ENCODE peak calls at places on chromosomes 13 and 19, in eight cellular contexts. F is psoas muscle; H is CD4-positive, CD25-positive, alpha-beta regulatory T cell; O is OCI-LY7; G is SK-N-SH; P is GM23248; R is uterus; Z is tibial artery. T is an unnamed sample. For H3K4me1, the result is how much of the 10 kb centered on the place peaks cover.

GRCh38 chr13:112605531-112605990 is 17.6 kb upstream of the TUBGCP3 start:
- DNase-seq in G (no peak), H (no peak), O (no peak), Z (no peak), F (no peak), R (no peak), P (peak), T (no peak)

GRCh38 chr13:31773538-31773937 is 34.2 kb downstream of the RXFP2 start:
- DNase-seq in H (no peak), P (peak), G (no peak), O (no peak), Z (no peak), R (no peak), F (no peak), T (no peak)

GRCh38 chr13:24842533-24843278 is 78.7 kb downstream of the RNF17 start:
- DNase-seq in Z (no peak), F (no peak), R (no peak), O (no peak), P (peak), G (no peak), H (no peak), T (no peak)

GRCh38 chr13:94435604-94436226 is 43.8 kb downstream of the DCT start:
- DNase-seq in Z (no peak), P (peak), O (peak), F (no peak), R (no peak), H (peak), G (peak), T (no peak)

GRCh38 chr13:35475960-35476943 is at the start of gene MAB21L1:
- DNase-seq in H (peak), Z (peak), O (no peak), G (peak), R (no peak), F (peak), P (peak), T (no peak)

GRCh38 chr13:113448885-113449692 is 4.2 kb downstream of the ADPRHL1 start:
- DNase-seq in O (peak), Z (no peak), R (peak), G (no peak), H (peak), F (peak), P (peak), T (peak)

GRCh38 chr13:113203507-113204377 is 4.7 kb downstream of the PCID2 start:
- DNase-seq in F (no peak), H (no peak), O (no peak), P (no peak), Z (no peak), R (no peak), G (no peak), T (no peak)

GRCh38 chr13:99572131-99572530 is 70.9 kb downstream of the TM9SF2 start:
- DNase-seq in R (no peak), F (no peak), H (no peak), O (no peak), G (no peak), Z (no peak), P (peak), T (no peak)

GRCh38 chr13:46106839-46107371 is 2.1 kb upstream of the CPB2 start:
- DNase-seq in H (no peak), F (no peak), O (peak), G (no peak), R (no peak), P (no peak), Z (no peak), T (no peak)

GRCh38 chr19:8580710-8581281 is 3.6 kb upstream of the MYO1F start:
- DNase-seq in P (peak), F (peak), O (peak), R (peak), G (peak), Z (peak), H (peak), T (peak)

GRCh38 chr19:6712231-6712630 is 8.2 kb downstream of the C3 start:
- DNase-seq in P (no peak), R (no peak), Z (no peak), H (no peak), G (no peak), F (no peak), O (no peak), T (no peak)

GRCh38 chr19:39765091-39766076 is 13.3 kb upstream of the LEUTX start:
- DNase-seq in Z (no peak), P (peak), H (peak), O (peak), G (peak), R (peak), F (peak), T (peak)

GRCh38 chr13:52786747-52787146 is 47.1 kb upstream of the CNMD start:
- DNase-seq in R (no peak), H (no peak), Z (no peak), O (no peak), P (no peak), G (no peak), F (no peak), T (no peak)

GRCh38 chr13:113666324-113666660 is 727 bp upstream of the GRK1 start:
- DNase-seq in F (no peak), O (no peak), R (peak), P (no peak), Z (no peak), G (no peak), H (no peak), T (no peak)

GRCh38 chr13:44748439-44748838 is 172.3 kb upstream of the TSC22D1 start:
- DNase-seq in O (no peak), F (no peak), H (no peak), R (no peak), G (no peak), P (no peak), Z (no peak), T (no peak)
- H3K4me1 ChIP-seq in O (under half), F (under half), H (under half), R (under half), G (under half), P (under half), Z (under half), T (under half)

GRCh38 chr19:19900124-19900523 is 622 bp upstream of the ZNF93 start:
- DNase-seq in G (peak), P (peak), H (no peak), F (no peak), R (no peak), O (no peak), Z (no peak), T (no peak)
- H3K4me3 ChIP-seq in G (peak), P (peak), H (peak), F (peak), R (peak), O (peak), Z (peak), T (peak)

GRCh38 chr13:59340581-59340980 is 823.1 kb downstream of the DIAPH3 start:
- DNase-seq in R (no peak), H (no peak), G (no peak), P (no peak), Z (no peak), F (no peak), O (no peak), T (no peak)
- H3K4me1 ChIP-seq in R (under half), H (under half), G (under half), P (under half), Z (under half), F (under half), O (under half), T (under half)

GRCh38 chr19:16180611-16181010 is 4.6 kb upstream of the FAM32A start:
- DNase-seq in F (no peak), O (no peak), P (peak), R (no peak), Z (no peak), G (no peak), H (no peak), T (no peak)

GRCh38 chr19:16185925-16186234 is 670 bp downstream of the FAM32A start:
- DNase-seq in O (peak), R (no peak), Z (no peak), F (no peak), H (peak), G (peak), P (no peak), T (no peak)

GRCh38 chr19:16188521-16188920 is 3.3 kb downstream of the FAM32A start:
- DNase-seq in O (no peak), Z (no peak), P (no peak), G (no peak), F (no peak), H (no peak), R (no peak), T (no peak)

GRCh38 chr19:16185123-16185924 is at the start of gene FAM32A:
- DNase-seq in G (peak), Z (peak), O (peak), P (peak), R (peak), H (peak), F (peak), T (peak)

GRCh38 chr19:16184665-16185122 is 516 bp upstream of the FAM32A start:
- DNase-seq in P (no peak), H (no peak), G (no peak), Z (no peak), F (no peak), R (no peak), O (no peak), T (no peak)
- H3K4me3 ChIP-seq in P (peak), H (peak), G (peak), Z (peak), F (peak), R (peak), O (peak), T (no peak)

GRCh38 chr19:1412323-1412923 is 5.0 kb downstream of the DAZAP1 start:
- DNase-seq in H (no peak), G (no peak), P (no peak), F (no peak), O (no peak), Z (no peak), R (no peak), T (no peak)
- H3K4me1 ChIP-seq in H (half or more), G (under half), P (under half), F (half or more), O (under half), Z (half or more), R (half or more), T (half or more)

GRCh38 chr19:47309608-47310007 is at the start of gene C5AR1:
- DNase-seq in H (no peak), F (no peak), O (no peak), P (no peak), Z (peak), G (no peak), R (no peak), T (peak)
- H3K4me3 ChIP-seq in H (no peak), F (peak), O (no peak), P (no peak), Z (peak), G (no peak), R (no peak), T (no peak)

DNA sequence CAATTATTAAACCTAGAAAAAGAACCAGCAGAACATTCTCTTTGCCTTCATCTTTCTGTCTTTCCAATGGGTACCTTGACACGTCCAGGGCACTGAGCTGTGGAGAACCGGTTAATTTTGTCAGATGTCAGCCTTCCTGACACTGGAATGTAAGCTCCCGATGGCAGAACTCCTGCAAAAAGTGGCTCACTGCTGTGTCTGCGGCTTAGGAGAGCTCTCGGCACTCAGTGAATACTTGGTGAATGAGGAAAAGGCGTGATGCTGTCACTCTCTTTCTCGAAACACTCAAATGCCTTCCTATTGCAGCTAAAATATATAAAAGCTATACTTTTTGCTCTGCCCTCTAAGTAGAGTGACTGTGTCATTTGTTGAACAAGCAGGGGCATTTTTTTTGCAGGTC is 17.6 kb downstream of the CEBPA start:
- DNase-seq in F (no peak), P (no peak), R (no peak), Z (no peak), G (no peak), O (no peak), H (no peak), T (no peak)
- H3K4me1 ChIP-seq in F (under half), P (under half), R (under half), Z (under half), G (under half), O (under half), H (under half), T (under half)

GRCh38 chr19:53978975-53979801 is 12.2 kb upstream of the CACNG6 start:
- DNase-seq in F (no peak), G (no peak), H (no peak), O (no peak), Z (no peak), R (no peak), P (no peak), T (no peak)

GRCh38 chr19:53981408-53981998 is 9.9 kb upstream of the CACNG6 start:
- DNase-seq in F (no peak), R (no peak), G (no peak), Z (no peak), O (no peak), P (no peak), H (no peak), T (no peak)

GRCh38 chr19:53980553-53981407 is 10.7 kb upstream of the CACNG6 start:
- DNase-seq in H (no peak), G (peak), R (no peak), F (peak), Z (no peak), O (no peak), P (peak), T (no peak)

GRCh38 chr19:53977991-53978731 is 13.3 kb upstream of the CACNG6 start:
- DNase-seq in F (peak), R (peak), O (no peak), Z (peak), H (no peak), G (peak), P (peak), T (peak)

DNA sequence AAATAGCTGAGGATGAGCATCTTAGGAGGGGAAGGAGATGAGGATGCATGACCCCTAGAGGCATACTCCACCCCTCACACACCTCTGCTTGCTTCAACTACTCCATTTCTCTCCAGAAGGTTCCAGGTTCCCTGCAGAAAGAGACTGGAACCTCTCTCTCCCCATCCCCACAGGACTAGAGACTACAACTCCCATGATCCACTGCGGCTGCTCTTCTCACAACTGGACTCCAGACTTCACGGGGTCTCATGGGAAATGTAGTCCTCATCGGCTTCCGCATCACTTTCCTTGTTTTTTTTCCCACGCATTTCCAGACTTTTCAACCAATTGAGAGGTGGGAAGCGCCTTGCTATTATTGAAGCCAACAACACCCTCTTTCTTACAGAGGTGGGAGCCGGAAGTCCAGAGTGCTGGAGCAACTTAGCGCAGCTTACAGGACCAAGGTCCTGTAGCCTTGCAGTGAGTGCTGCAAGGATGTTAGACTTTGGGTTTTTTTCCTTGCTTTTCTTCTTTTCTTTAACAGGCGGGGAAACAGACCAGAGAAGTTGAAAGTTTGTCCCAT is 13.9 kb upstream of the CACNG6 start:
- DNase-seq in O (peak), P (peak), G (peak), R (peak), H (peak), F (peak), Z (peak), T (peak)
- H3K4me3 ChIP-seq in O (no peak), P (peak), G (peak), R (no peak), H (peak), F (peak), Z (peak), T (peak)

GRCh38 chr19:47615714-47616113 is 6.8 kb downstream of the BICRA start:
- DNase-seq in G (no peak), H (no peak), F (no peak), O (no peak), P (no peak), R (no peak), Z (no peak), T (no peak)

GRCh38 chr19:47615230-47615629 is 6.3 kb downstream of the BICRA start:
- DNase-seq in P (no peak), H (no peak), F (no peak), R (no peak), G (no peak), Z (no peak), O (no peak), T (no peak)

GRCh38 chr19:47613165-47614146 is 4.5 kb downstream of the BICRA start:
- DNase-seq in Z (no peak), H (no peak), G (peak), P (peak), O (no peak), R (no peak), F (no peak), T (no peak)

GRCh38 chr19:47610902-47611301 is 2.0 kb downstream of the BICRA start:
- DNase-seq in F (no peak), O (no peak), Z (no peak), P (peak), G (no peak), R (no peak), H (no peak), T (no peak)

GRCh38 chr19:47614559-47614958 is 5.6 kb downstream of the BICRA start:
- DNase-seq in O (no peak), F (no peak), H (no peak), R (no peak), Z (no peak), G (no peak), P (no peak), T (no peak)
- H3K4me1 ChIP-seq in O (under half), F (half or more), H (under half), R (under half), Z (half or more), G (under half), P (under half), T (under half)

GRCh38 chr19:34675919-34676318 is 1.0 kb downstream of the SCGB2B2 start:
- DNase-seq in P (no peak), R (no peak), F (no peak), H (no peak), O (no peak), G (no peak), Z (no peak), T (no peak)
- H3K4me3 ChIP-seq in P (no peak), R (no peak), F (peak), H (no peak), O (peak), G (no peak), Z (no peak), T (no peak)

T was measured in adrenal gland.